ENCODE peak calls at places on chromosomes 1 and 21, in four cellular contexts. N is right lobe of liver, Y is heart left ventricle, E is Peyer's patch. O is an unnamed sample.

GRCh38 chr1:2611034-2611501 is 21.7 kb downstream of the MMEL1 start:
- DNase-seq in E (peak; percentile 84), N (peak; percentile 44), Y (peak; percentile 30), O (peak; percentile 36)

GRCh38 chr21:44549525-44550211 is 1.6 kb downstream of the KRTAP10-2 start:
- DNase-seq in E (peak; percentile 26), Y (no peak), N (no peak), O (no peak)

GRCh38 chr1:93804412-93804811 is 74.6 kb downstream of the DNTTIP2 start:
- DNase-seq in N (no peak), E (no peak), Y (no peak), O (no peak)

GRCh38 chr1:147496571-147496970 is 44.7 kb upstream of the BCL9 start:
- DNase-seq in E (no peak), N (no peak), Y (peak; percentile 60), O (no peak)

GRCh38 chr1:119003413-119004128 is 15.4 kb upstream of the TBX15 start:
- DNase-seq in Y (no peak), N (no peak), E (no peak), O (no peak)

GRCh38 chr1:5849550-5849949 is 142.7 kb downstream of the NPHP4 start:
- DNase-seq in N (no peak), Y (no peak), E (no peak), O (no peak)

GRCh38 chr1:220908757-220909156 is 29.5 kb downstream of the HLX start:
- DNase-seq in E (no peak), Y (no peak), N (no peak), O (no peak)

GRCh38 chr21:15870819-15871218 is 141.0 kb downstream of the USP25 start:
- DNase-seq in E (no peak), N (no peak), Y (no peak), O (no peak)

GRCh38 chr1:85612704-85613361 is 32.3 kb downstream of the CCN1 start:
- DNase-seq in E (no peak), N (peak; percentile 54), Y (no peak), O (peak; percentile 75)

GRCh38 chr1:42929434-42930177 is 29.1 kb downstream of the SLC2A1 start:
- DNase-seq in E (peak; percentile 46), Y (no peak), N (no peak), O (no peak)

GRCh38 chr1:80656628-80657019 is 1144.1 kb upstream of the ADGRL2 start:
- DNase-seq in E (no peak), N (no peak), Y (no peak), O (no peak)

GRCh38 chr1:42319871-42320484 is 15.1 kb downstream of the FOXJ3 start:
- DNase-seq in E (peak; percentile 82), Y (no peak), N (no peak), O (no peak)

GRCh38 chr1:227170361-227171166 is 147.7 kb downstream of the CDC42BPA start:
- DNase-seq in N (no peak), Y (no peak), E (no peak), O (no peak)

GRCh38 chr1:93702102-93702827 is 20.6 kb upstream of the BCAR3 start:
- DNase-seq in E (no peak), N (peak; percentile 37), Y (peak; percentile 81), O (peak; percentile 78)

GRCh38 chr1:87296220-87296619 is 32.5 kb upstream of the LMO4 start:
- DNase-seq in E (no peak), N (no peak), Y (no peak), O (no peak)

GRCh38 chr1:93701619-93702018 is 20.0 kb upstream of the BCAR3 start:
- DNase-seq in E (no peak), N (no peak), Y (no peak), O (peak; percentile 67)

GRCh38 chr21:33076600-33077329 is 6.8 kb downstream of the OLIG1 start:
- DNase-seq in N (no peak), Y (no peak), E (no peak), O (no peak)

GRCh38 chr1:15950763-15951295 is 25.1 kb downstream of the ZBTB17 start:
- DNase-seq in Y (no peak), N (no peak), E (peak; percentile 65), O (no peak)

GRCh38 chr21:18384771-18385170 is 18.8 kb downstream of the TMPRSS15 start:
- DNase-seq in N (no peak), E (no peak), Y (no peak), O (no peak)

GRCh38 chr1:6082430-6082971 is 36.8 kb downstream of the KCNAB2 start:
- DNase-seq in N (no peak), Y (no peak), E (no peak), O (no peak)

GRCh38 chr21:33019885-33020557 is 5.7 kb upstream of the OLIG2 start:
- DNase-seq in Y (no peak), E (no peak), N (peak; percentile 38), O (no peak)

GRCh38 chr21:45542242-45542666 is at the start of gene SLC19A1:
- DNase-seq in E (peak; percentile 86), N (peak; percentile 80), Y (peak; percentile 86), O (peak; percentile 63)

GRCh38 chr1:59354754-59355337 is 58.0 kb downstream of the FGGY start:
- DNase-seq in N (no peak), E (no peak), Y (peak; percentile 35), O (no peak)

GRCh38 chr1:26853156-26853555 is 9.8 kb upstream of the SFN start:
- DNase-seq in Y (peak; percentile 88), N (peak; percentile 90), E (peak; percentile 96), O (peak; percentile 80)

GRCh38 chr1:6352138-6352563 is 41.4 kb downstream of the ACOT7 start:
- DNase-seq in N (peak; percentile 92), Y (no peak), E (no peak), O (no peak)

GRCh38 chr1:104856091-104856490 is 1106.4 kb downstream of the AMY1C start:
- DNase-seq in Y (no peak), E (no peak), N (no peak), O (no peak)

GRCh38 chr21:29145354-29145782 is 14.9 kb downstream of the MAP3K7CL start:
- DNase-seq in E (no peak), Y (no peak), N (no peak), O (no peak)

GRCh38 chr1:161190962-161191521 is 7.8 kb downstream of the ADAMTS4 start:
- DNase-seq in N (no peak), E (no peak), Y (no peak), O (no peak)

GRCh38 chr21:41914358-41914757 is 35.2 kb upstream of the PRDM15 start:
- DNase-seq in E (no peak), Y (no peak), N (no peak), O (no peak)

GRCh38 chr1:229339520-229339919 is 3.3 kb downstream of the CCSAP start:
- DNase-seq in E (no peak), Y (no peak), N (no peak), O (no peak)

GRCh38 chr1:87684786-87685185 is 356.1 kb downstream of the LMO4 start:
- DNase-seq in N (no peak), Y (no peak), E (no peak), O (peak; percentile 6)

GRCh38 chr1:160187407-160187806 is 3.0 kb upstream of the CASQ1 start:
- DNase-seq in N (no peak), Y (no peak), E (no peak), O (no peak)

GRCh38 chr1:200022239-200022804 is 5.2 kb upstream of the NR5A2 start:
- DNase-seq in E (no peak), N (peak; percentile 73), Y (no peak), O (no peak)

GRCh38 chr21:34023691-34024381 is 49.5 kb upstream of the MRPS6 start:
- DNase-seq in Y (no peak), N (no peak), E (no peak), O (no peak)

GRCh38 chr1:17559618-17560419 is 20.3 kb downstream of the ARHGEF10L start:
- DNase-seq in N (peak; percentile 68), Y (no peak), E (peak; percentile 69), O (peak; percentile 61)
- TF ChIP-seq POLR2A in N (peak; percentile 35), Y (no peak), E (peak; percentile 37), O (no peak)

GRCh38 chr1:4553761-4554160 is 100.6 kb upstream of the AJAP1 start:
- DNase-seq in Y (no peak), N (no peak), E (no peak), O (no peak)

GRCh38 chr1:4549933-4550332 is 104.5 kb upstream of the AJAP1 start:
- DNase-seq in E (no peak), Y (no peak), N (no peak), O (no peak)

GRCh38 chr1:4554291-4554865 is 100.0 kb upstream of the AJAP1 start:
- DNase-seq in Y (no peak), E (no peak), N (no peak), O (no peak)

GRCh38 chr1:4551706-4552105 is 102.7 kb upstream of the AJAP1 start:
- DNase-seq in Y (no peak), N (no peak), E (no peak), O (no peak)
- H3K27ac ChIP-seq in Y (no peak overlapping the region), N (no peak overlapping the region), E (no peak overlapping the region), O (no peak overlapping the region)

GRCh38 chr21:39523398-39523797 is 71.6 kb downstream of the SH3BGR start:
- DNase-seq in Y (peak; percentile 64), N (peak; percentile 70), E (peak; percentile 55), O (peak; percentile 64)

GRCh38 chr21:39518845-39519205 is 67.1 kb downstream of the SH3BGR start:
- DNase-seq in Y (no peak), E (no peak), N (no peak), O (peak; percentile 18)

GRCh38 chr21:39523930-39524329 is 72.2 kb downstream of the SH3BGR start:
- DNase-seq in Y (no peak), N (no peak), E (no peak), O (no peak)

GRCh38 chr21:39518055-39518844 is 66.5 kb downstream of the SH3BGR start:
- DNase-seq in N (peak; percentile 58), E (peak; percentile 68), Y (peak; percentile 44), O (peak; percentile 51)

DNA sequence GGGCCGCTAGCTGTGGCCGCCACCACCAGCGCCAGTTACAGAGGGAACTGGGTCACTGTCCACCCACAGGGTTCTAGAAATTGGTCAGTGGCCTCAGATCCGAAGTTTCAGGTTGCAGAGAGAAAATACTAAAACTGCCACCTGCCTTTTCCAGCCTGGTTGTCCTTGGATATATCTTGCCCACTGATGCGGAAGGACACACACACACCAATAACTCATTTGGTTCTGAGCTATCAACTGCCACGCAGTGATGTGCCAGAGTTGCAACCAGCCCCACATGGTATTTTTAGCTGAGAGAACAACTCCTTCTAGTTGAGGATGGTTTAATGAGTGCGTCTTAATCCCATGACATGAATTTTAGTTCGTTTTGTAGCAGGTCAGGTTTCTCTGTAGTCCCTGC is 68.1 kb downstream of the SH3BGR start:
- DNase-seq in N (no peak), E (no peak), Y (no peak), O (peak; percentile 20)
- H3K4me1 ChIP-seq in N (peaks cover 14% of the 10 kb centered on the region), E (no peaks in the 10 kb centered on the region), Y (peaks cover 4% of the 10 kb centered on the region), O (peaks cover 33% of the 10 kb centered on the region)

GRCh38 chr1:198545156-198545555 is 4.7 kb upstream of the ATP6V1G3 start:
- DNase-seq in N (no peak), Y (no peak), E (no peak), O (no peak)

GRCh38 chr1:198553017-198553416 is 12.5 kb upstream of the ATP6V1G3 start:
- DNase-seq in N (no peak), Y (no peak), E (no peak), O (no peak)

GRCh38 chr1:198544265-198544664 is 3.8 kb upstream of the ATP6V1G3 start:
- DNase-seq in E (no peak), N (no peak), Y (no peak), O (no peak)

GRCh38 chr1:198549863-198550262 is 9.4 kb upstream of the ATP6V1G3 start:
- DNase-seq in Y (no peak), N (no peak), E (no peak), O (no peak)

DNA sequence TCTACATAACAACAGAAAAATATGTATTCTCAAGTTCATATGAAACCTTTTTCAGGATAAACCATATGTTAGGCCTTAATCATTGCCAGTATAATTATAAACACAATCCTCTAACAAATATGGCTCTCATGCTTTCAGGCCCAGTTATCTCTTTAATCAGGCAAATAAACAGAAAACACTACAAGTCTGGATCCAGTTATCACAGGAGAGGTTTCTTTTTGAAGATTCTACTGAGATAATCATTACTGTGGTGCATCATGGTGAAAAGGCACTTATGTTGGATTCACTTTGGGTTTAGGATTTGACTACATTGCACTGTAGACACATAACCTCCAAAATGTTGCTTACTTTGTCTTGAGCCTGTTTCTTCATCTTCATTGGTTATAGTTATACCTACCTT is 8.4 kb upstream of the ATP6V1G3 start:
- DNase-seq in E (no peak), Y (no peak), N (no peak), O (no peak)
- TF ChIP-seq POLR2A in E (no peak), Y (no peak), N (no peak), O (no peak)

O was measured in thyroid gland.